ENCODE peak calls at places on chromosomes 6 and 20, in eight cellular contexts. J, S, C, K, E, Y, I and N are unnamed samples.
A peak's percentile ranks its signal among the peaks of the same experiment; 100 is the strongest.

GRCh38 chr6:73081955-73082354 is 143.3 kb downstream of the KHDC1L start:
- DNase-seq in K (no peak), J (no peak), C (no peak), Y (no peak), I (no peak), E (no peak), S (no peak), N (no peak)

GRCh38 chr6:44487611-44488010 is 100.1 kb downstream of the CDC5L start:
- DNase-seq in Y (no peak), I (no peak), K (no peak), E (no peak), C (no peak), S (no peak), J (no peak), N (no peak)

GRCh38 chr20:62820962-62821725 is 4.3 kb downstream of the COL9A3 start:
- DNase-seq in C (no peak), E (no peak), S (no peak), J (no peak), I (no peak), Y (no peak), K (no peak), N (no peak)

GRCh38 chr20:36969050-36969449 is 17.5 kb upstream of the SAMHD1 start:
- DNase-seq in E (no peak), C (no peak), Y (no peak), S (no peak), I (no peak), J (no peak), K (no peak), N (no peak)

GRCh38 chr6:45163952-45164766 is 164.0 kb upstream of the RUNX2 start:
- DNase-seq in Y (peak; percentile 4), E (peak; percentile 16), S (no peak), I (no peak), C (peak; percentile 14), K (no peak), J (no peak), N (no peak)

GRCh38 chr20:62603907-62604785 is 38.2 kb upstream of the SLCO4A1 start:
- DNase-seq in C (no peak), J (no peak), Y (no peak), S (no peak), I (no peak), E (no peak), K (no peak), N (no peak)

GRCh38 chr6:43246301-43247114 is 3.2 kb downstream of the TTBK1 start:
- DNase-seq in Y (peak; percentile 84), S (peak; percentile 27), E (peak; percentile 11), C (peak; percentile 96), K (no peak), J (peak; percentile 74), I (peak; percentile 69), N (peak; percentile 81)

GRCh38 chr6:33699739-33700138 is 11.8 kb downstream of the UQCC2 start:
- DNase-seq in J (no peak), Y (no peak), E (no peak), C (no peak), I (no peak), K (no peak), S (no peak), N (no peak)

GRCh38 chr20:46520540-46520939 is 7.2 kb upstream of the ZNF334 start:
- DNase-seq in S (no peak), J (no peak), E (no peak), K (no peak), I (no peak), C (no peak), Y (no peak), N (no peak)

GRCh38 chr20:40895182-40895581 is 133.4 kb upstream of the TOP1 start:
- DNase-seq in E (no peak), S (no peak), J (no peak), I (no peak), K (no peak), Y (no peak), C (no peak), N (no peak)

GRCh38 chr20:23255658-23256385 is 94.8 kb upstream of the NXT1 start:
- DNase-seq in E (no peak), I (no peak), Y (no peak), J (no peak), S (peak; percentile 62), C (no peak), K (no peak), N (no peak)